ENCODE peak calls at places on chromosomes 12 and 14, in eight cellular contexts. One of them, this sample, is unnamed.

GRCh38 chr12:92080390-92081285 is 65.0 kb downstream of the BTG1 start:
- DNase-seq in stomach: no peak
- DNase-seq in stimulated activated effector memory CD8-positive, alpha-beta T cell treated with anti-CD3 and anti-CD28 coated beads, Interleukin-12 subunit alpha, Interleukin-12 subunit beta, amount 100 ng/mL, for 72 hours: no peak
- DNase-seq in Peyer's patch: no peak
- DNase-seq in choroid plexus epithelial cell: peak
- DNase-seq in left ventricle myocardium superior: no peak
- DNase-seq in activated naive CD8-positive, alpha-beta T cell treated with anti-CD3 and anti-CD28 coated beads, Interleukin-2, amount 50 U/mL, for 24 hours: no peak
- DNase-seq in spleen: no peak
- DNase-seq in this sample: no peak

GRCh38 chr14:94682061-94682516 is 69.9 kb downstream of the SERPINA3 start:
- DNase-seq in stomach: no peak
- DNase-seq in stimulated activated effector memory CD8-positive, alpha-beta T cell treated with anti-CD3 and anti-CD28 coated beads, Interleukin-12 subunit alpha, Interleukin-12 subunit beta, amount 100 ng/mL, for 72 hours: no peak
- DNase-seq in Peyer's patch: no peak
- DNase-seq in choroid plexus epithelial cell: peak
- DNase-seq in left ventricle myocardium superior: no peak
- DNase-seq in activated naive CD8-positive, alpha-beta T cell treated with anti-CD3 and anti-CD28 coated beads, Interleukin-2, amount 50 U/mL, for 24 hours: no peak
- DNase-seq in spleen: no peak
- DNase-seq in this sample: no peak

GRCh38 chr12:95396849-95397498 is 77.0 kb upstream of the METAP2 start:
- DNase-seq in stomach: no peak
- DNase-seq in stimulated activated effector memory CD8-positive, alpha-beta T cell treated with anti-CD3 and anti-CD28 coated beads, Interleukin-12 subunit alpha, Interleukin-12 subunit beta, amount 100 ng/mL, for 72 hours: no peak
- DNase-seq in Peyer's patch: no peak
- DNase-seq in choroid plexus epithelial cell: peak
- DNase-seq in left ventricle myocardium superior: no peak
- DNase-seq in activated naive CD8-positive, alpha-beta T cell treated with anti-CD3 and anti-CD28 coated beads, Interleukin-2, amount 50 U/mL, for 24 hours: no peak
- DNase-seq in spleen: no peak
- DNase-seq in this sample: no peak

GRCh38 chr14:38297681-38298080 is 41.8 kb upstream of the CLEC14A start:
- DNase-seq in stomach: no peak
- DNase-seq in stimulated activated effector memory CD8-positive, alpha-beta T cell treated with anti-CD3 and anti-CD28 coated beads, Interleukin-12 subunit alpha, Interleukin-12 subunit beta, amount 100 ng/mL, for 72 hours: no peak
- DNase-seq in Peyer's patch: no peak
- DNase-seq in choroid plexus epithelial cell: peak
- DNase-seq in left ventricle myocardium superior: no peak
- DNase-seq in activated naive CD8-positive, alpha-beta T cell treated with anti-CD3 and anti-CD28 coated beads, Interleukin-2, amount 50 U/mL, for 24 hours: no peak
- DNase-seq in spleen: no peak
- DNase-seq in this sample: no peak

GRCh38 chr12:112841891-112842290 is 50.3 kb downstream of the RPH3A start:
- DNase-seq in stomach: no peak
- DNase-seq in stimulated activated effector memory CD8-positive, alpha-beta T cell treated with anti-CD3 and anti-CD28 coated beads, Interleukin-12 subunit alpha, Interleukin-12 subunit beta, amount 100 ng/mL, for 72 hours: no peak
- DNase-seq in Peyer's patch: no peak
- DNase-seq in choroid plexus epithelial cell: peak
- DNase-seq in left ventricle myocardium superior: no peak
- DNase-seq in activated naive CD8-positive, alpha-beta T cell treated with anti-CD3 and anti-CD28 coated beads, Interleukin-2, amount 50 U/mL, for 24 hours: no peak
- DNase-seq in spleen: no peak
- DNase-seq in this sample: no peak

GRCh38 chr14:50542941-50543418 is 10.6 kb upstream of the MAP4K5 start:
- DNase-seq in stomach: peak
- DNase-seq in stimulated activated effector memory CD8-positive, alpha-beta T cell treated with anti-CD3 and anti-CD28 coated beads, Interleukin-12 subunit alpha, Interleukin-12 subunit beta, amount 100 ng/mL, for 72 hours: no peak
- DNase-seq in Peyer's patch: peak
- DNase-seq in choroid plexus epithelial cell: peak
- DNase-seq in left ventricle myocardium superior: no peak
- DNase-seq in activated naive CD8-positive, alpha-beta T cell treated with anti-CD3 and anti-CD28 coated beads, Interleukin-2, amount 50 U/mL, for 24 hours: peak
- DNase-seq in spleen: no peak
- DNase-seq in this sample: peak

GRCh38 chr14:101878222-101879211 is 85.9 kb upstream of the DYNC1H1 start:
- DNase-seq in stomach: peak
- DNase-seq in stimulated activated effector memory CD8-positive, alpha-beta T cell treated with anti-CD3 and anti-CD28 coated beads, Interleukin-12 subunit alpha, Interleukin-12 subunit beta, amount 100 ng/mL, for 72 hours: peak
- DNase-seq in Peyer's patch: no peak
- DNase-seq in choroid plexus epithelial cell: no peak
- DNase-seq in left ventricle myocardium superior: no peak
- DNase-seq in activated naive CD8-positive, alpha-beta T cell treated with anti-CD3 and anti-CD28 coated beads, Interleukin-2, amount 50 U/mL, for 24 hours: peak
- DNase-seq in spleen: peak
- DNase-seq in this sample: no peak

GRCh38 chr14:50333010-50333409 is 20.9 kb downstream of the DMAC2L start:
- DNase-seq in stomach: no peak
- DNase-seq in stimulated activated effector memory CD8-positive, alpha-beta T cell treated with anti-CD3 and anti-CD28 coated beads, Interleukin-12 subunit alpha, Interleukin-12 subunit beta, amount 100 ng/mL, for 72 hours: peak
- DNase-seq in Peyer's patch: no peak
- DNase-seq in choroid plexus epithelial cell: peak
- DNase-seq in left ventricle myocardium superior: peak
- DNase-seq in activated naive CD8-positive, alpha-beta T cell treated with anti-CD3 and anti-CD28 coated beads, Interleukin-2, amount 50 U/mL, for 24 hours: no peak
- DNase-seq in spleen: no peak
- DNase-seq in this sample: no peak

GRCh38 chr12:53486730-53487487 is 12.3 kb downstream of the MAP3K12 start:
- DNase-seq in stomach: no peak
- DNase-seq in stimulated activated effector memory CD8-positive, alpha-beta T cell treated with anti-CD3 and anti-CD28 coated beads, Interleukin-12 subunit alpha, Interleukin-12 subunit beta, amount 100 ng/mL, for 72 hours: no peak
- DNase-seq in Peyer's patch: no peak
- DNase-seq in choroid plexus epithelial cell: no peak
- DNase-seq in left ventricle myocardium superior: no peak
- DNase-seq in activated naive CD8-positive, alpha-beta T cell treated with anti-CD3 and anti-CD28 coated beads, Interleukin-2, amount 50 U/mL, for 24 hours: no peak
- DNase-seq in spleen: no peak
- DNase-seq in this sample: no peak

GRCh38 chr12:31117203-31118011 is 43.7 kb downstream of the DDX11 start:
- DNase-seq in stomach: peak
- DNase-seq in stimulated activated effector memory CD8-positive, alpha-beta T cell treated with anti-CD3 and anti-CD28 coated beads, Interleukin-12 subunit alpha, Interleukin-12 subunit beta, amount 100 ng/mL, for 72 hours: peak
- DNase-seq in Peyer's patch: peak
- DNase-seq in choroid plexus epithelial cell: peak
- DNase-seq in left ventricle myocardium superior: peak
- DNase-seq in activated naive CD8-positive, alpha-beta T cell treated with anti-CD3 and anti-CD28 coated beads, Interleukin-2, amount 50 U/mL, for 24 hours: peak
- DNase-seq in spleen: peak
- DNase-seq in this sample: peak

GRCh38 chr12:72267974-72268373 is 4.2 kb upstream of the TRHDE start:
- DNase-seq in stomach: no peak
- DNase-seq in stimulated activated effector memory CD8-positive, alpha-beta T cell treated with anti-CD3 and anti-CD28 coated beads, Interleukin-12 subunit alpha, Interleukin-12 subunit beta, amount 100 ng/mL, for 72 hours: no peak
- DNase-seq in Peyer's patch: no peak
- DNase-seq in choroid plexus epithelial cell: peak
- DNase-seq in left ventricle myocardium superior: no peak
- DNase-seq in activated naive CD8-positive, alpha-beta T cell treated with anti-CD3 and anti-CD28 coated beads, Interleukin-2, amount 50 U/mL, for 24 hours: no peak
- DNase-seq in spleen: no peak
- DNase-seq in this sample: no peak

GRCh38 chr14:89826581-89826980 is 127.9 kb downstream of the EFCAB11 start:
- DNase-seq in stomach: no peak
- DNase-seq in stimulated activated effector memory CD8-positive, alpha-beta T cell treated with anti-CD3 and anti-CD28 coated beads, Interleukin-12 subunit alpha, Interleukin-12 subunit beta, amount 100 ng/mL, for 72 hours: no peak
- DNase-seq in Peyer's patch: no peak
- DNase-seq in choroid plexus epithelial cell: no peak
- DNase-seq in left ventricle myocardium superior: no peak
- DNase-seq in activated naive CD8-positive, alpha-beta T cell treated with anti-CD3 and anti-CD28 coated beads, Interleukin-2, amount 50 U/mL, for 24 hours: no peak
- DNase-seq in spleen: no peak
- DNase-seq in this sample: no peak

GRCh38 chr12:120227233-120228040 is 26.5 kb upstream of the RPLP0 start:
- DNase-seq in stomach: no peak
- DNase-seq in stimulated activated effector memory CD8-positive, alpha-beta T cell treated with anti-CD3 and anti-CD28 coated beads, Interleukin-12 subunit alpha, Interleukin-12 subunit beta, amount 100 ng/mL, for 72 hours: no peak
- DNase-seq in Peyer's patch: no peak
- DNase-seq in choroid plexus epithelial cell: no peak
- DNase-seq in left ventricle myocardium superior: no peak
- DNase-seq in activated naive CD8-positive, alpha-beta T cell treated with anti-CD3 and anti-CD28 coated beads, Interleukin-2, amount 50 U/mL, for 24 hours: no peak
- DNase-seq in spleen: no peak
- DNase-seq in this sample: no peak

GRCh38 chr12:58554522-58555157 is 365.7 kb downstream of the LRIG3 start:
- DNase-seq in stomach: no peak
- DNase-seq in stimulated activated effector memory CD8-positive, alpha-beta T cell treated with anti-CD3 and anti-CD28 coated beads, Interleukin-12 subunit alpha, Interleukin-12 subunit beta, amount 100 ng/mL, for 72 hours: no peak
- DNase-seq in Peyer's patch: no peak
- DNase-seq in choroid plexus epithelial cell: peak
- DNase-seq in left ventricle myocardium superior: no peak
- DNase-seq in activated naive CD8-positive, alpha-beta T cell treated with anti-CD3 and anti-CD28 coated beads, Interleukin-2, amount 50 U/mL, for 24 hours: no peak
- DNase-seq in spleen: no peak
- DNase-seq in this sample: no peak

GRCh38 chr12:117140397-117141096 is 41.3 kb upstream of the TESC start:
- DNase-seq in stomach: peak
- DNase-seq in stimulated activated effector memory CD8-positive, alpha-beta T cell treated with anti-CD3 and anti-CD28 coated beads, Interleukin-12 subunit alpha, Interleukin-12 subunit beta, amount 100 ng/mL, for 72 hours: no peak
- DNase-seq in Peyer's patch: no peak
- DNase-seq in choroid plexus epithelial cell: no peak
- DNase-seq in left ventricle myocardium superior: no peak
- DNase-seq in activated naive CD8-positive, alpha-beta T cell treated with anti-CD3 and anti-CD28 coated beads, Interleukin-2, amount 50 U/mL, for 24 hours: no peak
- DNase-seq in spleen: no peak
- DNase-seq in this sample: no peak

GRCh38 chr12:107145397-107145796 is 52.0 kb upstream of the CRY1 start:
- DNase-seq in stomach: no peak
- DNase-seq in stimulated activated effector memory CD8-positive, alpha-beta T cell treated with anti-CD3 and anti-CD28 coated beads, Interleukin-12 subunit alpha, Interleukin-12 subunit beta, amount 100 ng/mL, for 72 hours: no peak
- DNase-seq in Peyer's patch: no peak
- DNase-seq in choroid plexus epithelial cell: no peak
- DNase-seq in left ventricle myocardium superior: no peak
- DNase-seq in activated naive CD8-positive, alpha-beta T cell treated with anti-CD3 and anti-CD28 coated beads, Interleukin-2, amount 50 U/mL, for 24 hours: no peak
- DNase-seq in spleen: no peak
- DNase-seq in this sample: no peak

GRCh38 chr12:24977060-24977459 is 28.2 kb upstream of the BCAT1 start:
- DNase-seq in stomach: no peak
- DNase-seq in stimulated activated effector memory CD8-positive, alpha-beta T cell treated with anti-CD3 and anti-CD28 coated beads, Interleukin-12 subunit alpha, Interleukin-12 subunit beta, amount 100 ng/mL, for 72 hours: no peak
- DNase-seq in Peyer's patch: no peak
- DNase-seq in choroid plexus epithelial cell: no peak
- DNase-seq in left ventricle myocardium superior: no peak
- DNase-seq in activated naive CD8-positive, alpha-beta T cell treated with anti-CD3 and anti-CD28 coated beads, Interleukin-2, amount 50 U/mL, for 24 hours: no peak
- DNase-seq in spleen: no peak
- DNase-seq in this sample: no peak

GRCh38 chr12:76123301-76124212 is 39.1 kb upstream of the NAP1L1 start:
- DNase-seq in stomach: no peak
- DNase-seq in stimulated activated effector memory CD8-positive, alpha-beta T cell treated with anti-CD3 and anti-CD28 coated beads, Interleukin-12 subunit alpha, Interleukin-12 subunit beta, amount 100 ng/mL, for 72 hours: peak
- DNase-seq in Peyer's patch: no peak
- DNase-seq in choroid plexus epithelial cell: peak
- DNase-seq in left ventricle myocardium superior: no peak
- DNase-seq in activated naive CD8-positive, alpha-beta T cell treated with anti-CD3 and anti-CD28 coated beads, Interleukin-2, amount 50 U/mL, for 24 hours: no peak
- DNase-seq in spleen: no peak
- DNase-seq in this sample: no peak

GRCh38 chr12:76055393-76055792 is 23.8 kb upstream of the PHLDA1 start:
- DNase-seq in stomach: no peak
- DNase-seq in stimulated activated effector memory CD8-positive, alpha-beta T cell treated with anti-CD3 and anti-CD28 coated beads, Interleukin-12 subunit alpha, Interleukin-12 subunit beta, amount 100 ng/mL, for 72 hours: no peak
- DNase-seq in Peyer's patch: no peak
- DNase-seq in choroid plexus epithelial cell: no peak
- DNase-seq in left ventricle myocardium superior: no peak
- DNase-seq in activated naive CD8-positive, alpha-beta T cell treated with anti-CD3 and anti-CD28 coated beads, Interleukin-2, amount 50 U/mL, for 24 hours: no peak
- DNase-seq in spleen: no peak
- DNase-seq in this sample: no peak

GRCh38 chr12:101781834-101782543 is 42.7 kb upstream of the SYCP3 start:
- DNase-seq in stomach: no peak
- DNase-seq in stimulated activated effector memory CD8-positive, alpha-beta T cell treated with anti-CD3 and anti-CD28 coated beads, Interleukin-12 subunit alpha, Interleukin-12 subunit beta, amount 100 ng/mL, for 72 hours: no peak
- DNase-seq in Peyer's patch: no peak
- DNase-seq in choroid plexus epithelial cell: peak
- DNase-seq in left ventricle myocardium superior: no peak
- DNase-seq in activated naive CD8-positive, alpha-beta T cell treated with anti-CD3 and anti-CD28 coated beads, Interleukin-2, amount 50 U/mL, for 24 hours: no peak
- DNase-seq in spleen: no peak
- DNase-seq in this sample: no peak

GRCh38 chr12:10175849-10176641 is 2.8 kb upstream of the TMEM52B start:
- DNase-seq in stomach: no peak
- DNase-seq in stimulated activated effector memory CD8-positive, alpha-beta T cell treated with anti-CD3 and anti-CD28 coated beads, Interleukin-12 subunit alpha, Interleukin-12 subunit beta, amount 100 ng/mL, for 72 hours: no peak
- DNase-seq in Peyer's patch: no peak
- DNase-seq in choroid plexus epithelial cell: no peak
- DNase-seq in left ventricle myocardium superior: no peak
- DNase-seq in activated naive CD8-positive, alpha-beta T cell treated with anti-CD3 and anti-CD28 coated beads, Interleukin-2, amount 50 U/mL, for 24 hours: no peak
- DNase-seq in spleen: no peak
- DNase-seq in this sample: no peak

This sample was measured in CD4-positive, alpha-beta T cell.